ENCODE peak calls at places on chromosomes 6 and 20, in four cellular contexts. E is keratinocyte; H is hepatocyte; U is CD8-positive, alpha-beta T cell. D is an unnamed sample. For H3K36me3, the result is how much of the 10 kb centered on the place peaks cover.

GRCh38 chr6:136628996-136629395 is 78.8 kb upstream of the MAP7 start:
- DNase-seq in E (no peak), H (no peak), U (no peak), D (no peak)

GRCh38 chr6:161138545-161139303 is 135.1 kb downstream of the AGPAT4 start:
- DNase-seq in E (no peak), H (no peak), U (no peak), D (no peak)

GRCh38 chr20:24627291-24627690 is 157.9 kb downstream of the SYNDIG1 start:
- DNase-seq in E (no peak), H (no peak), U (no peak), D (no peak)

GRCh38 chr6:56188429-56188828 is 59.0 kb downstream of the COL21A1 start:
- DNase-seq in E (no peak), H (no peak), U (no peak), D (no peak)

GRCh38 chr20:43969501-43969900 is 54.8 kb downstream of the TOX2 start:
- DNase-seq in E (no peak), H (no peak), U (no peak), D (no peak)

GRCh38 chr20:17664025-17664638 is 17.9 kb downstream of the RRBP1 start:
- DNase-seq in E (no peak), H (no peak), U (no peak), D (no peak)

GRCh38 chr20:25346349-25346748 is 44.3 kb downstream of the ABHD12 start:
- DNase-seq in E (no peak), H (no peak), U (no peak), D (no peak)

GRCh38 chr6:50791900-50792508 is 26.7 kb upstream of the TFAP2B start:
- DNase-seq in E (no peak), H (peak), U (no peak), D (peak)

GRCh38 chr20:63529180-63529860 is 7.9 kb downstream of the PTK6 start:
- DNase-seq in E (no peak), H (no peak), U (no peak), D (no peak)

GRCh38 chr20:31901615-31902014 is 31.2 kb downstream of the TTLL9 start:
- DNase-seq in E (no peak), H (no peak), U (no peak), D (no peak)

GRCh38 chr20:7159903-7160302 is 392.4 kb downstream of the BMP2 start:
- DNase-seq in E (no peak), H (no peak), U (no peak), D (no peak)

GRCh38 chr20:42484335-42484734 is 705.4 kb downstream of the PTPRT start:
- DNase-seq in E (no peak), H (peak), U (no peak), D (no peak)

GRCh38 chr6:53437557-53438202 is 88.9 kb upstream of the ELOVL5 start:
- DNase-seq in E (no peak), H (peak), U (no peak), D (peak)

GRCh38 chr6:15330174-15330934 is 84.5 kb downstream of the JARID2 start:
- DNase-seq in E (no peak), H (no peak), U (no peak), D (peak)

GRCh38 chr20:22373164-22373895 is 211.0 kb downstream of the FOXA2 start:
- DNase-seq in E (no peak), H (no peak), U (no peak), D (no peak)

GRCh38 chr20:25064561-25064960 is 6.6 kb upstream of the ACSS1 start:
- DNase-seq in E (no peak), H (no peak), U (no peak), D (no peak)

GRCh38 chr20:45944151-45944964 is 9.9 kb downstream of the PCIF1 start:
- DNase-seq in E (no peak), H (no peak), U (no peak), D (no peak)

GRCh38 chr6:72620866-72621242 is 1.0 kb upstream of the KCNQ5 start:
- DNase-seq in E (no peak), H (no peak), U (no peak), D (no peak)

GRCh38 chr6:48733581-48733980 is 622.6 kb upstream of the PTCHD4 start:
- DNase-seq in E (no peak), H (no peak), U (no peak), D (no peak)

GRCh38 chr6:73796881-73797280 is 100.9 kb downstream of the CD109 start:
- DNase-seq in E (no peak), H (no peak), U (no peak), D (no peak)

GRCh38 chr20:46004813-46005505 is 3.7 kb upstream of the MMP9 start:
- DNase-seq in E (peak), H (no peak), U (no peak), D (no peak)

GRCh38 chr20:51354769-51355319 is 187.7 kb downstream of the NFATC2 start:
- DNase-seq in E (no peak), H (no peak), U (no peak), D (peak)

GRCh38 chr6:56807992-56808342 is 146.9 kb upstream of the BEND6 start:
- DNase-seq in E (no peak), H (peak), U (no peak), D (no peak)

GRCh38 chr6:87172292-87172691 is 16.9 kb downstream of the ZNF292 start:
- DNase-seq in E (no peak), H (no peak), U (no peak), D (no peak)

GRCh38 chr20:53872561-53873248 is 197.7 kb downstream of the BCAS1 start:
- DNase-seq in E (no peak), H (no peak), U (peak), D (peak)

GRCh38 chr6:46393940-46394337 is 97.3 kb downstream of the RCAN2 start:
- DNase-seq in E (no peak), H (no peak), U (no peak), D (no peak)

GRCh38 chr6:80211295-80211694 is 104.8 kb downstream of the BCKDHB start:
- DNase-seq in E (no peak), H (no peak), U (no peak), D (peak)

GRCh38 chr6:168157272-168158007 is 78.4 kb upstream of the FRMD1 start:
- DNase-seq in E (no peak), H (peak), U (peak), D (no peak)

GRCh38 chr20:38764563-38765355 is 16.5 kb downstream of the ACTR5 start:
- DNase-seq in E (no peak), H (peak), U (no peak), D (peak)

GRCh38 chr6:116562614-116563013 is 8.7 kb upstream of the RWDD1 start:
- DNase-seq in E (no peak), H (peak), U (no peak), D (no peak)

GRCh38 chr6:87250019-87250418 is 72.4 kb upstream of the SMIM8 start:
- DNase-seq in E (no peak), H (no peak), U (no peak), D (no peak)

GRCh38 chr20:10902836-10903410 is 229.1 kb upstream of the JAG1 start:
- DNase-seq in E (no peak), H (no peak), U (no peak), D (no peak)

GRCh38 chr6:108518714-108519576 is 41.8 kb upstream of the FOXO3 start:
- DNase-seq in E (no peak), H (no peak), U (no peak), D (peak)

GRCh38 chr20:62406635-62407176 is 379 bp downstream of the CABLES2 start:
- DNase-seq in E (no peak), H (no peak), U (peak), D (no peak)

GRCh38 chr6:116012966-116013365 is 47.7 kb downstream of the FRK start:
- DNase-seq in E (peak), H (no peak), U (no peak), D (no peak)

GRCh38 chr6:144006731-144007454 is 1.2 kb downstream of the PLAGL1 start:
- DNase-seq in E (no peak), H (peak), U (no peak), D (peak)
- H3K4me3 ChIP-seq in E (peak), H (peak), U (no peak), D (peak)

DNA sequence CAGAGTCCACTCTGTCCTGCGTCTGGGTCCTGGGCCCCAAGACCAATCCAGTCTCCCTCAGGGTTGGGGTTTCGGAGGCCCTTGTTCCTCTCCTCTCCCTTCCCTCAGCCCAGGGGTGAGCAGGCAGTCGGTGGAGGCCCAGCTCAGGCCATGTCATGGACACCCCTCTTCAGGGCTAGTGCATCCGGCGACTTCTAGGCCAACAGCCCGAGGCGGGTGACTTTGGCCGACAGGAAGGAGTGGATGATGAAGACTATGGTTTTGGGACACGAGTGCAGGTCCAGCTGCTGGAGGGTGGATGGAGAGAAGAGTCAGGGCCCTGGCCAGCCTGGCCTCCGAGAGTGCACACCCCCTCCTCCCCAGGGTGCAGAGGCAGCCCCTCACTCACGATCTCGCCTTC is 7.0 kb upstream of the CDK5RAP1 start:
- DNase-seq in E (no peak), H (no peak), U (no peak), D (no peak)
- H3K36me3 ChIP-seq in E (under half), H (under half), U (under half), D (under half)

GRCh38 chr6:110217255-110217654 is 37.0 kb downstream of the CDC40 start:
- DNase-seq in E (peak), H (no peak), U (no peak), D (no peak)
- H3K4me3 ChIP-seq in E (no peak), H (no peak), U (no peak), D (no peak)

DNA sequence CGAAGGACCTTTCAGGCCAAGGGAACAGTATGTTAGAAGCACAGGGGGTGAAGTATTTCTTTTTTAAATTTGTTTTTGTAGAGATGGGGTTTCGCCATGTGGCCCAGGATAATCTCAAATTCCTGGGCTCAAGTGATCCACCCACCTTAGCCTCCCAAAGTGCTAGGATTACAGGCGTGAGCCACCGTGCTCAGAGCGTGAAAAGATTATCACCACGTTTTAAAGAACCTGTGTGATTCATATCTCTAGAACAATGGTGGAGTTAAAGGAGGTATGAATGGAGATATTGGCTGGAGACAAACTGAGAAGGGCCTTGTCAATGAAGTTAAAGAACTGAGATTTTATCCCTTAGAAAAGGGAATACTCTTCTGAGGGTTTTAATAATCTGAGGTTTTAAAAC is 9.7 kb downstream of the ASF1A start:
- DNase-seq in E (no peak), H (no peak), U (no peak), D (no peak)
- H3K36me3 ChIP-seq in E (under half), H (under half), U (under half), D (half or more)